ENCODE peak calls at places on chromosome 10, in nine cellular contexts. B is OCI-LY7; Q is right atrium auricular region; M is endothelial cell of umbilical vein; L is transverse colon; G is naive thymus-derived CD4-positive, alpha-beta T cell; C is left ventricle myocardium inferior; P is cardiac muscle cell; I is CD8-positive, alpha-beta memory T cell. Z is an unnamed sample.

GRCh38 chr10:116470768-116471415 is 43.2 kb downstream of the PNLIPRP3 start:
- DNase-seq in B (peak; percentile 4), Q (no peak), M (no peak), L (peak; percentile 42), G (no peak), C (no peak), P (no peak), I (no peak), Z (no peak)

GRCh38 chr10:125022671-125023070 is 80.7 kb downstream of the ZRANB1 start:
- DNase-seq in B (no peak), Q (no peak), M (no peak), L (no peak), G (no peak), C (no peak), P (no peak), I (no peak), Z (no peak)

GRCh38 chr10:47311193-47311899 is 10.9 kb upstream of the GDF2 start:
- DNase-seq in B (no peak), Q (no peak), M (no peak), L (peak; percentile 77), G (peak; percentile 78), C (no peak), P (peak; percentile 35), I (peak; percentile 73), Z (peak; percentile 47)

GRCh38 chr10:110446954-110447608 is 50.6 kb upstream of the DUSP5 start:
- DNase-seq in B (no peak), Q (no peak), M (peak; percentile 87), L (no peak), G (no peak), C (no peak), P (peak; percentile 94), I (no peak), Z (no peak)

GRCh38 chr10:73584737-73585136 is 6.4 kb downstream of the USP54 start:
- DNase-seq in B (no peak), Q (no peak), M (no peak), L (no peak), G (no peak), C (no peak), P (peak; percentile 38), I (no peak), Z (no peak)

GRCh38 chr10:59895629-59896116 is 10.7 kb downstream of the CCDC6 start:
- DNase-seq in B (no peak), Q (no peak), M (no peak), L (peak; percentile 47), G (no peak), C (no peak), P (no peak), I (no peak), Z (no peak)

GRCh38 chr10:71705582-71705981 is 14.0 kb downstream of the C10orf105 start:
- DNase-seq in B (no peak), Q (no peak), M (no peak), L (no peak), G (no peak), C (no peak), P (no peak), I (no peak), Z (no peak)

GRCh38 chr10:27865221-27865635 is 119.6 kb upstream of the MKX start:
- DNase-seq in B (no peak), Q (no peak), M (peak; percentile 4), L (no peak), G (no peak), C (no peak), P (no peak), I (no peak), Z (no peak)

GRCh38 chr10:118566911-118567310 is 28.5 kb downstream of the PRLHR start:
- DNase-seq in B (no peak), Q (peak; percentile 32), M (no peak), L (no peak), G (no peak), C (no peak), P (no peak), I (no peak), Z (no peak)

GRCh38 chr10:42866115-42866995 is 83.8 kb downstream of the BMS1 start:
- DNase-seq in B (peak; percentile 66), Q (peak; percentile 79), M (peak; percentile 65), L (peak; percentile 64), G (peak; percentile 50), C (peak; percentile 80), P (peak; percentile 82), I (peak; percentile 46), Z (peak; percentile 10)

GRCh38 chr10:34280599-34281374 is 534.3 kb downstream of the PARD3 start:
- DNase-seq in B (no peak), Q (no peak), M (peak; percentile 93), L (no peak), G (no peak), C (no peak), P (peak; percentile 96), I (no peak), Z (no peak)

GRCh38 chr10:42985436-42986316 is 91.2 kb upstream of the RET start:
- DNase-seq in B (no peak), Q (peak; percentile 50), M (no peak), L (peak; percentile 4), G (no peak), C (no peak), P (no peak), I (no peak), Z (no peak)

GRCh38 chr10:49177391-49178355 is 10.5 kb downstream of the TMEM273 start:
- DNase-seq in B (no peak), Q (peak; percentile 81), M (peak; percentile 66), L (peak; percentile 24), G (no peak), C (peak; percentile 63), P (peak; percentile 73), I (no peak), Z (no peak)

GRCh38 chr10:9605231-9605630 is 1412.4 kb upstream of the CELF2 start:
- DNase-seq in B (no peak), Q (no peak), M (no peak), L (no peak), G (no peak), C (no peak), P (no peak), I (no peak), Z (no peak)

GRCh38 chr10:93165367-93165766 is 91.7 kb downstream of the CYP26A1 start:
- DNase-seq in B (no peak), Q (no peak), M (no peak), L (no peak), G (no peak), C (no peak), P (peak; percentile 38), I (no peak), Z (no peak)

DNA sequence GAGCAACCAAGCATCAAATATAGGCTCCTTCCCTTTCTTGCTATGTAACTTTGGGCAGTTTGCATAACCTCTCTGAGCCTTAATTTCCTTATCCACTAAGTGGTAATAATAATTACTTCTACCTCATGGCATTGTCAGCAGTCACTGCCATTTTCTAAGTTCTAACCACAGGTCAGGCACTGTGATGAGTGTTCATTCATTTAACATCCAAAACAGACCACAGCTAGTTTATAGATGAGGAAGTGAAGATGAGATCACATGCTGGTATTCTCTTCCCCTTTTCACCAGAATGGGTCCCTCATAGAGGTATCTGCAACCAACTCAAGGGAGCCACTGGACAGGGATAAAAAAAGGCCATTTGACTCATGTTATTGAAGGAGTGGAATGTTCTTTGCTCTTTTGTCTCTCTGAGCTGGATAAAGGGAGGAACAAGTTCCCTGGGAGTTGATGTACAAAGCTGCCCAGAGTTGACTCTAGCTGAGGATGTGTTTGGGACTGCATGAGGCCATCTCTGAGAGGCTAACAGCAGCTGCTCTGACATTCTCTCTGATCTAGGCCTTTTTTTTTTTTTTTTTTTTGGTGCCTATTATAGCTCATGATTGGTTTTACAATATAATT is 65.0 kb downstream of the DNAJC12 start:
- DNase-seq in B (peak; percentile 86), Q (no peak), M (no peak), L (no peak), G (no peak), C (no peak), P (no peak), I (no peak), Z (peak; percentile 51)
- H3K27ac ChIP-seq in B (peak overlapping the region; percentile 86), Q (no peak overlapping the region), M (no peak overlapping the region), L (no peak overlapping the region), G (no peak overlapping the region), C (no peak overlapping the region), P (no peak overlapping the region), I (no peak overlapping the region), Z (no peak overlapping the region)

GRCh38 chr10:79250259-79250658 is 97.0 kb upstream of the PPIF start:
- DNase-seq in B (peak; percentile 66), Q (no peak), M (no peak), L (peak; percentile 72), G (no peak), C (peak; percentile 62), P (no peak), I (no peak), Z (peak; percentile 29)
- H3K4me1 ChIP-seq in B (peaks cover 78% of the 10 kb centered on the region), Q (peaks cover 78% of the 10 kb centered on the region), M (peaks cover 20% of the 10 kb centered on the region), L (peaks cover 86% of the 10 kb centered on the region), G (peaks cover 3% of the 10 kb centered on the region), C (peaks cover 99% of the 10 kb centered on the region), P (no peaks in the 10 kb centered on the region), I (peaks cover 51% of the 10 kb centered on the region), Z (peaks cover 59% of the 10 kb centered on the region)

GRCh38 chr10:14665865-14666857 is 108.5 kb downstream of the FAM107B start:
- DNase-seq in B (no peak), Q (no peak), M (no peak), L (no peak), G (no peak), C (no peak), P (peak; percentile 36), I (no peak), Z (no peak)

GRCh38 chr10:14667748-14668147 is 106.9 kb downstream of the FAM107B start:
- DNase-seq in B (no peak), Q (no peak), M (no peak), L (no peak), G (no peak), C (no peak), P (no peak), I (no peak), Z (no peak)

GRCh38 chr10:14667270-14667669 is 107.4 kb downstream of the FAM107B start:
- DNase-seq in B (no peak), Q (no peak), M (no peak), L (no peak), G (no peak), C (no peak), P (no peak), I (no peak), Z (no peak)

GRCh38 chr10:14664345-14664744 is 110.4 kb downstream of the FAM107B start:
- DNase-seq in B (no peak), Q (no peak), M (no peak), L (no peak), G (no peak), C (no peak), P (no peak), I (no peak), Z (no peak)

DNA sequence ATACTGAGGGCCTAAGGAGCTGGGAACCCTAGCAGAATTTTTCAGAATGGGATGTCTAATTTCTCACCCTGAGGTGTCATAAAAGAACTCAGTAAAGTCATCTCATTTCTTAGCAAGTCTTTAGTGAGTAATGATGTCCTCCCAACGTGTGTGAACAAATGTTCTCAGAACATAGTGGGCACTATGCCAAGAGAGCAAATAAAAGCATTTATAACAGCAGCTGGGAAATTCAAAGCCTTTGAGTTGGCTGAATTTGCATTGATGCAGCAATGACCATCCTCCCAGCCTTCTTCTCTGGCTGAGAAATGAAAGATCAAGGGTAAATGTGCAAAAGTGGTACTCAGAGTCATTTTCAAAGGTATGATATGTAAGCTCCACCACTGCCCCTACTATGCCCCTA is 109.4 kb downstream of the FAM107B start:
- DNase-seq in B (no peak), Q (no peak), M (no peak), L (no peak), G (no peak), C (no peak), P (peak; percentile 63), I (no peak), Z (no peak)
- H3K27ac ChIP-seq in B (no peak overlapping the region), Q (no peak overlapping the region), M (no peak overlapping the region), L (peak overlapping the region; percentile 7), G (no peak overlapping the region), C (no peak overlapping the region), P (no peak overlapping the region), I (no peak overlapping the region), Z (no peak overlapping the region)

GRCh38 chr10:88083597-88083989 is 220.2 kb downstream of the PTEN start:
- DNase-seq in B (no peak), Q (no peak), M (no peak), L (no peak), G (no peak), C (no peak), P (no peak), I (no peak), Z (no peak)
- H3K4me1 ChIP-seq in B (peaks cover 57% of the 10 kb centered on the region), Q (peaks cover 3% of the 10 kb centered on the region), M (no peaks in the 10 kb centered on the region), L (peaks cover 14% of the 10 kb centered on the region), G (no peaks in the 10 kb centered on the region), C (peaks cover 6% of the 10 kb centered on the region), P (peaks cover 9% of the 10 kb centered on the region), I (no peaks in the 10 kb centered on the region), Z (no peaks in the 10 kb centered on the region)

Z was measured in CD4-positive, CD25-positive, alpha-beta regulatory T cell.